ENCODE peak calls at places on chromosomes 3 and 15, in four cellular contexts. V is K562, P is H1, A is HepG2. U is an unnamed sample.

GRCh38 chr15:60752973-60753720 is 274.2 kb upstream of the ICE2 start:
- DNase-seq in V (no peak), P (no peak), A (peak; percentile 60), U (no peak)

GRCh38 chr3:109369510-109369909 is 32.2 kb upstream of the DPPA4 start:
- DNase-seq in V (no peak), P (peak; percentile 51), A (peak; percentile 7), U (no peak)

GRCh38 chr3:177295116-177295515 is 97.8 kb upstream of the TBL1XR1 start:
- DNase-seq in V (no peak), P (no peak), A (no peak), U (peak; percentile 66)

GRCh38 chr15:40782609-40783227 is 12.9 kb downstream of the C15orf62 start:
- DNase-seq in V (peak; percentile 59), P (peak; percentile 46), A (peak; percentile 62), U (peak; percentile 66)

GRCh38 chr3:149179225-149179624 is 42.4 kb downstream of the CP start:
- DNase-seq in V (no peak), P (no peak), A (no peak), U (peak; percentile 20)

GRCh38 chr15:100256096-100256984 is 85.4 kb downstream of the ADAMTS17 start:
- DNase-seq in V (no peak), P (no peak), A (no peak), U (no peak)

GRCh38 chr15:60507596-60508424 is 28.9 kb upstream of the ICE2 start:
- DNase-seq in V (peak; percentile 55), P (no peak), A (peak; percentile 43), U (peak; percentile 75)

GRCh38 chr15:77419050-77419835 is 661 bp downstream of the PEAK1 start:
- DNase-seq in V (peak; percentile 67), P (no peak), A (no peak), U (peak; percentile 45)

GRCh38 chr3:171704002-171704401 is 106.3 kb downstream of the PLD1 start:
- DNase-seq in V (peak; percentile 28), P (no peak), A (peak; percentile 9), U (peak; percentile 29)

GRCh38 chr3:152853196-152853595 is 18.3 kb downstream of the P2RY1 start:
- DNase-seq in V (no peak), P (no peak), A (no peak), U (no peak)

GRCh38 chr3:8903191-8903590 is 60.1 kb downstream of the RAD18 start:
- DNase-seq in V (no peak), P (no peak), A (no peak), U (no peak)

GRCh38 chr3:36866358-36866757 is 78.5 kb downstream of the TRANK1 start:
- DNase-seq in V (no peak), P (no peak), A (no peak), U (no peak)

GRCh38 chr3:127614928-127615592 is 13.9 kb upstream of the PODXL2 start:
- DNase-seq in V (no peak), P (no peak), A (no peak), U (no peak)

GRCh38 chr15:72050700-72051099 is 67.2 kb downstream of the MYO9A start:
- DNase-seq in V (no peak), P (no peak), A (no peak), U (no peak)

GRCh38 chr15:23647421-23648375 is at the start of gene MAGEL2:
- DNase-seq in V (no peak), P (no peak), A (no peak), U (no peak)

GRCh38 chr3:124748560-124749198 is 18.4 kb downstream of the UMPS start:
- DNase-seq in V (no peak), P (no peak), A (no peak), U (no peak)

GRCh38 chr3:100516843-100517242 is 24.4 kb downstream of the TMEM45A start:
- DNase-seq in V (no peak), P (no peak), A (no peak), U (no peak)

GRCh38 chr15:84598993-84599392 is 1.8 kb upstream of the ZSCAN2 start:
- DNase-seq in V (peak; percentile 81), P (no peak), A (peak; percentile 65), U (peak; percentile 78)

GRCh38 chr3:59406943-59407342 is 357.1 kb upstream of the CFAP20DC start:
- DNase-seq in V (no peak), P (no peak), A (no peak), U (no peak)

GRCh38 chr3:4494807-4495200 is 1.7 kb downstream of the ITPR1 start:
- DNase-seq in V (no peak), P (no peak), A (no peak), U (no peak)

GRCh38 chr3:168620854-168621253 is 525.1 kb upstream of the GOLIM4 start:
- DNase-seq in V (no peak), P (peak; percentile 21), A (peak; percentile 41), U (peak; percentile 0)

GRCh38 chr3:14324224-14324944 is 78.0 kb upstream of the SLC6A6 start:
- DNase-seq in V (no peak), P (no peak), A (no peak), U (no peak)

GRCh38 chr3:184968115-184968514 is 156.1 kb downstream of the VPS8 start:
- DNase-seq in V (no peak), P (no peak), A (no peak), U (no peak)

GRCh38 chr15:84831028-84831427 is 13.9 kb downstream of the ALPK3 start:
- DNase-seq in V (no peak), P (no peak), A (no peak), U (no peak)

GRCh38 chr3:63559884-63560283 is 92.6 kb upstream of the SNTN start:
- DNase-seq in V (no peak), P (no peak), A (no peak), U (no peak)

GRCh38 chr15:26972636-26973035 is 1.7 kb downstream of the GABRG3 start:
- DNase-seq in V (no peak), P (no peak), A (no peak), U (no peak)

GRCh38 chr3:43533009-43533408 is 88.8 kb downstream of the ANO10 start:
- DNase-seq in V (no peak), P (no peak), A (no peak), U (no peak)

GRCh38 chr3:35296533-35296932 is 342.8 kb upstream of the ARPP21 start:
- DNase-seq in V (no peak), P (no peak), A (no peak), U (no peak)

GRCh38 chr3:60641354-60641753 is 609.9 kb downstream of the FHIT start:
- DNase-seq in V (no peak), P (no peak), A (no peak), U (no peak)

GRCh38 chr3:60633644-60634043 is 617.6 kb downstream of the FHIT start:
- DNase-seq in V (no peak), P (no peak), A (no peak), U (no peak)

DNA sequence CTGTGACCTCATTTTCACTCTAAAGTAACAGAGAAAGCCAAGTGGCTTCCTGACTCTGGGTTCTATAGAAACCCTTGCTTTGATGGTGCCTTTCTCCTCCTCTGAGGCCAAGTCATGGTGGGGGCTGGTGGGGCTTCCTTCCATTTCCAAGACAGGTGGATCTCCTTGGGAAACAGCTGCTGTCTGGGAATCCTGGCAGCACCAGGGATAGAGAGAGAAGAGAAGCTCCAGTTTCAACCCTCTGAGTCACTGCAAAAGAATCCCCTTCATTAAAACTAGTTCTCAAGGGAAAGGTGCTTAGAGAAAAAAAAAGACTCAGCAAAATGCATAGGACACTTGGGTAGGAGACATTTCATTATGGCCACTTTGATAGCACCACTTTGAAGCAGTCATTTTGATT is 614.4 kb downstream of the FHIT start:
- DNase-seq in V (no peak), P (no peak), A (no peak), U (no peak)
- TF ChIP-seq PHF8 in V (no peak), P (no peak), A (no peak), U (no peak)

GRCh38 chr3:194401815-194402461 is 2.9 kb upstream of the GP5 start:
- DNase-seq in V (no peak), P (no peak), A (no peak), U (no peak)

GRCh38 chr3:194405756-194406155 is 6.7 kb upstream of the GP5 start:
- DNase-seq in V (no peak), P (no peak), A (no peak), U (no peak)

GRCh38 chr3:194404365-194405140 is 5.5 kb upstream of the GP5 start:
- DNase-seq in V (no peak), P (no peak), A (peak; percentile 52), U (no peak)

DNA sequence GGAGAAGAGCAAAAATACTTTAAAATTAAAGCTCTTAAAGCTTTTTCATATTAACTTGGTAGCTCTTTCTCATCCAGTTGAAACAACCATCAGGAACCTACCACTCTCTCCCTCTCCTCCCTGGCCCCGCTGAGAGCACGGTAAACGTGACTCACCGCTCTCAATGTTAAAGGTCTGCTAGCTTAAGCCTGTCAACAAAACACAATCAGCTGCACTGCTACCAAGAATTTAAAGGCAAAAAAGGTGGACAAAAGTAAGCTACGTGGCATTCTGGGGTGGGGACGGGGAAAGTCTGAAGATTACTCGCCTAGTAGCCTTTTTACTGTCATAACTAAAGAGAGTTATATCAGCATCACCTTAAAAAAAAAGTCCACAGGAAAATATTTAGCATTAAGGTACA is 8.4 kb upstream of the GP5 start:
- DNase-seq in V (no peak), P (no peak), A (peak; percentile 7), U (no peak)
- TF ChIP-seq MAX in V (no peak), P (no peak), A (no peak), U (no peak)

GRCh38 chr3:65717676-65718346 is 320.9 kb downstream of the MAGI1 start:
- DNase-seq in V (peak; percentile 9), P (no peak), A (no peak), U (no peak)

GRCh38 chr3:65716372-65716771 is 322.3 kb downstream of the MAGI1 start:
- DNase-seq in V (no peak), P (no peak), A (no peak), U (no peak)

GRCh38 chr3:65714138-65714537 is 324.6 kb downstream of the MAGI1 start:
- DNase-seq in V (no peak), P (no peak), A (no peak), U (peak; percentile 16)

GRCh38 chr3:65712156-65712555 is 326.6 kb downstream of the MAGI1 start:
- DNase-seq in V (no peak), P (no peak), A (no peak), U (no peak)

GRCh38 chr3:65713016-65713415 is 325.7 kb downstream of the MAGI1 start:
- DNase-seq in V (no peak), P (no peak), A (no peak), U (no peak)
- TF ChIP-seq PHF8 in V (no peak), P (no peak), A (no peak), U (no peak)

GRCh38 chr3:64930891-64931290 is 243.1 kb upstream of the ADAMTS9 start:
- DNase-seq in V (no peak), P (no peak), A (no peak), U (no peak)

GRCh38 chr3:64932666-64933342 is 245.0 kb upstream of the ADAMTS9 start:
- DNase-seq in V (no peak), P (no peak), A (no peak), U (no peak)

GRCh38 chr3:64928683-64929082 is 240.9 kb upstream of the ADAMTS9 start:
- DNase-seq in V (no peak), P (no peak), A (no peak), U (no peak)

GRCh38 chr3:64935995-64936394 is 248.2 kb upstream of the ADAMTS9 start:
- DNase-seq in V (no peak), P (no peak), A (no peak), U (no peak)

DNA sequence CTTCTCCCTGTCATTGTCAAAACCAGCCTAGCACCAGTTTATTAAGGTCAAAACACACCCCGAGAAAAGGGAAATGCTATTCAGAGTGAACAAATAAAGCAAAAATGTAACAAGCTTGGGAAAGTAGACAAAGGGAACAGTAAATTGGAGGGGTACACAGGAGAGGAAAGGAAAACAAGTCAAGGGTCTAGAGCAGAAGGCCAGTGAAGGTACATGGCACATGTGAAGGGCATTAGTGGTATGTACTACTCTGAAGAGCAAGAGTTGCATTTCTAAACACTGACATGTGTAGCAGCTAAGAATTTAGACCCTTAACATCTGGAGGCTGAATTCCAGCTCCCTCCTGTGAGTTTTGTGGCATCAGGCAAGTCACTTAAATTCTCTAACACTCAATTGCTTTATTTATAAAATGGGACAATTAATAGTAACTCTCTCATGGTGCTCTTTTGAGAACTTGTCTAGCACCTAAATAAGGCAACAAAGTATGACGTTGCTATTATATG is 244.3 kb upstream of the ADAMTS9 start:
- DNase-seq in V (no peak), P (no peak), A (no peak), U (no peak)
- TF ChIP-seq MAX in V (no peak), P (no peak), A (no peak), U (no peak)

U was measured in A549.